ENCODE peak calls at places on chromosomes 1 and 21, in eight cellular contexts. P, Y, M, D, T, R, L and Q are unnamed samples.
A peak's percentile ranks its signal among the peaks of the same experiment; 100 is the strongest.

GRCh38 chr1:203150511-203151297 is 23.2 kb downstream of the ADORA1 start:
- DNase-seq in P (no peak), Y (no peak), M (no peak), D (no peak), T (no peak), R (no peak), L (no peak), Q (no peak)

GRCh38 chr1:151144474-151145157 is 1.8 kb downstream of the SEMA6C start:
- DNase-seq in P (no peak), Y (no peak), M (no peak), D (no peak), T (peak; percentile 61), R (no peak), L (no peak), Q (no peak)

GRCh38 chr1:93874025-93874651 is 4.9 kb downstream of the DNTTIP2 start:
- DNase-seq in P (no peak), Y (peak; percentile 15), M (no peak), D (no peak), T (peak; percentile 44), R (no peak), L (no peak), Q (peak; percentile 18)

GRCh38 chr1:12587981-12588620 is 29.9 kb downstream of the DHRS3 start:
- DNase-seq in P (no peak), Y (no peak), M (no peak), D (no peak), T (no peak), R (no peak), L (no peak), Q (no peak)

GRCh38 chr1:52677407-52677806 is 20.7 kb downstream of the COA7 start:
- DNase-seq in P (peak; percentile 43), Y (peak; percentile 37), M (no peak), D (peak; percentile 50), T (no peak), R (peak; percentile 21), L (no peak), Q (peak; percentile 28)

GRCh38 chr1:47471163-47471562 is 33.3 kb downstream of the FOXD2 start:
- DNase-seq in P (peak; percentile 32), Y (no peak), M (peak; percentile 70), D (no peak), T (no peak), R (no peak), L (no peak), Q (no peak)

GRCh38 chr1:36174716-36175115 is 18.8 kb downstream of the MAP7D1 start:
- DNase-seq in P (no peak), Y (no peak), M (no peak), D (no peak), T (no peak), R (no peak), L (no peak), Q (no peak)

GRCh38 chr1:36829066-36829465 is 205.2 kb downstream of the GRIK3 start:
- DNase-seq in P (no peak), Y (no peak), M (no peak), D (no peak), T (no peak), R (no peak), L (no peak), Q (no peak)

GRCh38 chr1:13807213-13807612 is 107.2 kb downstream of the PRDM2 start:
- DNase-seq in P (no peak), Y (peak; percentile 63), M (no peak), D (peak; percentile 63), T (peak; percentile 77), R (no peak), L (peak; percentile 50), Q (peak; percentile 52)

GRCh38 chr1:108575241-108575850 is 15.4 kb downstream of the EEIG2 start:
- DNase-seq in P (no peak), Y (no peak), M (no peak), D (no peak), T (no peak), R (no peak), L (no peak), Q (no peak)

GRCh38 chr1:96220644-96221043 is 500.9 kb upstream of the PTBP2 start:
- DNase-seq in P (no peak), Y (no peak), M (no peak), D (no peak), T (no peak), R (no peak), L (no peak), Q (no peak)

GRCh38 chr1:80251591-80251990 is 1245.1 kb upstream of the ADGRL4 start:
- DNase-seq in P (no peak), Y (no peak), M (no peak), D (no peak), T (no peak), R (no peak), L (no peak), Q (no peak)

GRCh38 chr1:228510101-228510850 is 23.1 kb downstream of the RNF187 start:
- DNase-seq in P (no peak), Y (no peak), M (no peak), D (no peak), T (no peak), R (no peak), L (no peak), Q (no peak)

GRCh38 chr1:180177931-180178330 is 23.3 kb downstream of the QSOX1 start:
- DNase-seq in P (no peak), Y (no peak), M (no peak), D (no peak), T (no peak), R (no peak), L (peak; percentile 23), Q (no peak)

GRCh38 chr1:63523738-63524137 is 413 bp downstream of the EFCAB7 start:
- DNase-seq in P (no peak), Y (no peak), M (no peak), D (no peak), T (peak; percentile 56), R (peak; percentile 22), L (no peak), Q (no peak)

GRCh38 chr1:17434016-17434415 is 5.5 kb downstream of the RCC2 start:
- DNase-seq in P (no peak), Y (no peak), M (no peak), D (no peak), T (no peak), R (no peak), L (no peak), Q (no peak)

GRCh38 chr1:23372481-23372880 is 2.8 kb upstream of the ZNF436 start:
- DNase-seq in P (no peak), Y (no peak), M (no peak), D (no peak), T (peak; percentile 15), R (no peak), L (no peak), Q (no peak)
- H3K9me3 ChIP-seq in P (no peaks in the 10 kb centered on the region), Y (no peaks in the 10 kb centered on the region), M (no peaks in the 10 kb centered on the region), D (no peaks in the 10 kb centered on the region), T (no peaks in the 10 kb centered on the region), R (no peaks in the 10 kb centered on the region), L (no peaks in the 10 kb centered on the region), Q (no peaks in the 10 kb centered on the region)

DNA sequence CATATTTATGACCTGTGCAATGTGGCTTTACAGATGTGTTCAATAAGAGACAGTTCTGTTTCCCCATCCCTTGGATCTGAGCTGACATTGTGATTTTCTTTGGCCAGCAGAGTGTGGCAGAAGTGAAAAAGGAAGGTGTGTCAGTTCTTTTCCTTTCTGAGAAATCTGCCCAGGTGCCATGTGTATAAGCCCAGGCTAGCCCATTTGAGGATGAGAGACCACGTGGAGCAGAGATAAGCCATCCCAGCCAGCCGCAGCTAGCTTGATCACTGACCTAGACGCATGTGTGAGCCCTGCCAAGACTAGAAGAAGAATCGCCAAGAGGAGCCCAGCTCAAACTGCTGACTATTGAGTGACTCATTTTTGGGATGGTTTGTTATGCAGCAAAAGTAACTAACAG is 127.8 kb downstream of the KCNJ6 start:
- DNase-seq in P (no peak), Y (no peak), M (no peak), D (no peak), T (no peak), R (no peak), L (no peak), Q (no peak)
- H3K4me3 ChIP-seq in P (no peak overlapping the region), Y (no peak overlapping the region), M (no peak overlapping the region), D (no peak overlapping the region), T (no peak overlapping the region), R (no peak overlapping the region), L (no peak overlapping the region), Q (no peak overlapping the region)

DNA sequence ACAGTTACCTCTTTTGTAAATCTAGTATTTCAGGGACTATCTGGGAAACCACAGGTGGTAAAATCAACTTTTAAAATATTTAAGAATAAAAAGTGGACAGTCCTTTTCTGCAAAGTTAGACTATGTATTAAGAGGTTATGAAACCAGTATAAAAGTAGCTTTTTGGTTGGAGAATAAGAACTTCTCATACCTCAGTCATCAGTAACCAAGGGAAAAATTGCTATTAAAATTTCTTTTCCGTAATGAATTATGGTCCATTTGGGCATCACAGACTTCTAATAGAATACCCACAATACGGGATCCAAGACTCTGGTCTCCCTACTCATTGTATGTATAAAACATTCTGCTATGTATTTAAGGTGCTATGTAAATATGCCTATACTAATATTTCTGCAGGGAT is 51.9 kb downstream of the ABL2 start:
- DNase-seq in P (no peak), Y (no peak), M (no peak), D (no peak), T (no peak), R (no peak), L (no peak), Q (no peak)
- H3K27ac ChIP-seq in P (no peak overlapping the region), Y (no peak overlapping the region), M (no peak overlapping the region), D (no peak overlapping the region), T (no peak overlapping the region), R (no peak overlapping the region), L (no peak overlapping the region), Q (no peak overlapping the region)

DNA sequence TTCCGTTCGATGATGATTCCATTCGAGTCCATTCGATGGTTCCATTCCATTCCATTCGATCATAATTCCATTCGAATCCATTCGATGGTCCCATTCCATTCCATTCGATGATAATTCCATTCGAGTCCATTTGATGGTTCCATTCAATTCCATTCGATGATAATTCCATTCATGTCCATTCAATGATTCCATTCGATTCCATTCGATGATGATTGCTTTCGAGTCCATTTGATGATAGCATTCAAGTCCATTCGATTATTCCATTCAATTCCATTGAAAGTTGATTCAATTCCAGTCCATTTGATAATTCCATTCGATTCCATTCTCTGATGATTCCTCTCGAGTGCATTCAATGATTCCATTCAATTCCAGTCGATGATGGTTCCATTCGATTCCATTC is 3895.3 kb downstream of the SRGAP2C start:
- DNase-seq in P (no peak), Y (peak; percentile 1), M (no peak), D (no peak), T (no peak), R (no peak), L (no peak), Q (no peak)
- H3K9me3 ChIP-seq in P (peaks cover 2% of the 10 kb centered on the region), Y (no peaks in the 10 kb centered on the region), M (peaks cover 7% of the 10 kb centered on the region), D (peaks cover 82% of the 10 kb centered on the region), T (peaks cover 58% of the 10 kb centered on the region), R (peaks cover 7% of the 10 kb centered on the region), L (peaks cover 31% of the 10 kb centered on the region), Q (no peaks in the 10 kb centered on the region)

DNA sequence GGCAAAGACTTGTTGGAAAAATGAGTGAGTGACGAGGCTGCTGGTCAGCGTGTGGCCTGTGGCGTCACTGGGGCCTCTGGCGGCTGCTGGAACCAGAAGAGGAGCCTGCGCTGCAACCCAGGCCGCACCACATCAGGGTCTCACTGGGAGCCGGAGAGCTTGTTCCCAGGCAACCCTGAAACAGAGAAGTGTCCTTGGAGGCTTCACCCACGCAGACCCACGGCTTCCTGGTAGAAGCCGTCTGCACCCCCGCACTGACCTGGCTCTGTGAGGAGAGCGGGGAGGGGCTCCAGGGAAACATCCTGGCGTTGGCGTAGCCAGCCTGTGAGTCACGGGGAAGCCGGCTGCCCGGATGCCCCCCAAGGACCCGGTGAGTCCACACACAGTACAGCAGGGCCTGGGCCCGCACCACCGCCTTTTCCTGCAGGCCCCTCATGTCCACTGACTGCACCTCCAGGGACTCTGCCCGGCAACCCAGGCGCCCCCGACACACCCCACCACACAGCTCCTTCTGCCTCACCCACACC is 57.4 kb downstream of the COL6A1 start:
- DNase-seq in P (peak; percentile 90), Y (no peak), M (peak; percentile 78), D (no peak), T (no peak), R (no peak), L (peak; percentile 70), Q (peak; percentile 63)
- H3K4me3 ChIP-seq in P (no peak overlapping the region), Y (no peak overlapping the region), M (no peak overlapping the region), D (no peak overlapping the region), T (no peak overlapping the region), R (no peak overlapping the region), L (no peak overlapping the region), Q (no peak overlapping the region)